ENCODE peak calls at places on chromosomes 12 and 14, in six cellular contexts. One of them, this sample, is unnamed.

GRCh38 chr12:11658796-11659195 is 9.3 kb downstream of the ETV6 start:
- DNase-seq in BJ: peak; percentile 41
- DNase-seq in NCI-H510A: no peak
- DNase-seq in retinal pigment epithelial cell: no peak
- DNase-seq in SK-MEL-5: peak; percentile 48
- DNase-seq in Right ventricle myocardium superior: no peak
- DNase-seq in this sample: no peak

GRCh38 chr14:100855256-100855930 is 29.5 kb downstream of the MEG3 start:
- DNase-seq in BJ: no peak
- DNase-seq in NCI-H510A: no peak
- DNase-seq in retinal pigment epithelial cell: no peak
- DNase-seq in SK-MEL-5: peak; percentile 21
- DNase-seq in Right ventricle myocardium superior: peak; percentile 27
- DNase-seq in this sample: no peak

GRCh38 chr14:68961781-68962584 is 17.1 kb downstream of the ACTN1 start:
- DNase-seq in BJ: no peak
- DNase-seq in NCI-H510A: no peak
- DNase-seq in retinal pigment epithelial cell: no peak
- DNase-seq in SK-MEL-5: no peak
- DNase-seq in Right ventricle myocardium superior: no peak
- DNase-seq in this sample: peak; percentile 76

GRCh38 chr14:101736071-101736470 is 25.4 kb upstream of the PPP2R5C start:
- DNase-seq in BJ: no peak
- DNase-seq in NCI-H510A: no peak
- DNase-seq in retinal pigment epithelial cell: no peak
- DNase-seq in SK-MEL-5: no peak
- DNase-seq in Right ventricle myocardium superior: no peak
- DNase-seq in this sample: no peak

GRCh38 chr12:63917864-63918742 is 73.6 kb downstream of the SRGAP1 start:
- DNase-seq in BJ: peak; percentile 99
- DNase-seq in NCI-H510A: peak; percentile 27
- DNase-seq in retinal pigment epithelial cell: peak; percentile 62
- DNase-seq in SK-MEL-5: peak; percentile 70
- DNase-seq in Right ventricle myocardium superior: no peak
- DNase-seq in this sample: no peak

GRCh38 chr12:77064891-77065360 is 443 bp downstream of the E2F7 start:
- DNase-seq in BJ: no peak
- DNase-seq in NCI-H510A: peak; percentile 51
- DNase-seq in retinal pigment epithelial cell: no peak
- DNase-seq in SK-MEL-5: no peak
- DNase-seq in Right ventricle myocardium superior: no peak
- DNase-seq in this sample: no peak

GRCh38 chr14:105050551-105050897 is 14.7 kb downstream of the GPR132 start:
- DNase-seq in BJ: no peak
- DNase-seq in NCI-H510A: peak; percentile 74
- DNase-seq in retinal pigment epithelial cell: no peak
- DNase-seq in SK-MEL-5: peak; percentile 49
- DNase-seq in Right ventricle myocardium superior: peak; percentile 66
- DNase-seq in this sample: peak; percentile 61

GRCh38 chr12:93530358-93530757 is 42.1 kb upstream of the SOCS2 start:
- DNase-seq in BJ: no peak
- DNase-seq in NCI-H510A: no peak
- DNase-seq in retinal pigment epithelial cell: no peak
- DNase-seq in SK-MEL-5: no peak
- DNase-seq in Right ventricle myocardium superior: no peak
- DNase-seq in this sample: no peak

GRCh38 chr14:96224480-96225096 is 19.9 kb downstream of the BDKRB2 start:
- DNase-seq in BJ: no peak
- DNase-seq in NCI-H510A: no peak
- DNase-seq in retinal pigment epithelial cell: no peak
- DNase-seq in SK-MEL-5: no peak
- DNase-seq in Right ventricle myocardium superior: no peak
- DNase-seq in this sample: no peak

GRCh38 chr12:5166976-5167375 is 123.3 kb downstream of the KCNA5 start:
- DNase-seq in BJ: peak; percentile 91
- DNase-seq in NCI-H510A: no peak
- DNase-seq in retinal pigment epithelial cell: peak; percentile 6
- DNase-seq in SK-MEL-5: peak; percentile 9
- DNase-seq in Right ventricle myocardium superior: no peak
- DNase-seq in this sample: no peak

GRCh38 chr14:45679852-45680251 is 426.9 kb upstream of the MIS18BP1 start:
- DNase-seq in BJ: peak; percentile 96
- DNase-seq in NCI-H510A: no peak
- DNase-seq in retinal pigment epithelial cell: peak; percentile 81
- DNase-seq in SK-MEL-5: peak; percentile 85
- DNase-seq in Right ventricle myocardium superior: no peak
- DNase-seq in this sample: no peak

GRCh38 chr12:126069549-126070165 is 1004.4 kb downstream of the AACS start:
- DNase-seq in BJ: no peak
- DNase-seq in NCI-H510A: peak; percentile 52
- DNase-seq in retinal pigment epithelial cell: peak; percentile 16
- DNase-seq in SK-MEL-5: peak; percentile 74
- DNase-seq in Right ventricle myocardium superior: no peak
- DNase-seq in this sample: peak; percentile 13

GRCh38 chr12:3679831-3680230 is 73.1 kb downstream of the CRACR2A start:
- DNase-seq in BJ: no peak
- DNase-seq in NCI-H510A: no peak
- DNase-seq in retinal pigment epithelial cell: no peak
- DNase-seq in SK-MEL-5: no peak
- DNase-seq in Right ventricle myocardium superior: no peak
- DNase-seq in this sample: no peak

GRCh38 chr12:104792570-104792969 is 165.5 kb downstream of the SLC41A2 start:
- DNase-seq in BJ: peak; percentile 77
- DNase-seq in NCI-H510A: no peak
- DNase-seq in retinal pigment epithelial cell: peak; percentile 72
- DNase-seq in SK-MEL-5: peak; percentile 52
- DNase-seq in Right ventricle myocardium superior: no peak
- DNase-seq in this sample: no peak

GRCh38 chr12:28909291-28909690 is 239.8 kb upstream of the FAR2 start:
- DNase-seq in BJ: no peak
- DNase-seq in NCI-H510A: no peak
- DNase-seq in retinal pigment epithelial cell: no peak
- DNase-seq in SK-MEL-5: no peak
- DNase-seq in Right ventricle myocardium superior: no peak
- DNase-seq in this sample: no peak